ENCODE peak calls at places on chromosomes 6 and 20, in ten cellular contexts. I, C, N, A, Y, Z, W, Q, E and H are unnamed samples.
A peak's percentile ranks its signal among the peaks of the same experiment; 100 is the strongest.

GRCh38 chr6:79377830-79378460 is 143.5 kb upstream of the HMGN3 start:
- DNase-seq in Z (peak; percentile 44), Q (no peak), N (no peak), Y (no peak), A (no peak), W (no peak), C (no peak), E (no peak), I (no peak), H (peak; percentile 29)

GRCh38 chr6:126054258-126054702 is 67.9 kb downstream of the TRMT11 start:
- DNase-seq in E (no peak), Y (no peak), W (peak; percentile 46), A (no peak), C (peak; percentile 12), N (no peak), I (no peak), Z (peak; percentile 36), Q (no peak), H (no peak)

GRCh38 chr6:829646-830045 is 136.7 kb upstream of the EXOC2 start:
- DNase-seq in A (no peak), N (no peak), Q (no peak), C (no peak), W (no peak), E (no peak), I (no peak), Y (no peak), Z (no peak), H (no peak)

GRCh38 chr6:166121721-166122120 is 45.9 kb downstream of the TBXT start:
- DNase-seq in I (no peak), Z (no peak), N (no peak), A (no peak), W (no peak), C (no peak), Q (no peak), E (no peak), Y (no peak), H (no peak)

GRCh38 chr20:51563597-51564332 is 21.2 kb upstream of the NFATC2 start:
- DNase-seq in W (peak; percentile 61), N (no peak), I (peak; percentile 74), Z (peak; percentile 85), C (peak; percentile 31), A (no peak), Q (peak; percentile 82), E (peak; percentile 40), Y (peak; percentile 86), H (peak; percentile 79)

GRCh38 chr20:53276143-53276542 is 304.0 kb downstream of the TSHZ2 start:
- DNase-seq in Y (no peak), C (peak; percentile 66), I (peak; percentile 32), E (no peak), A (no peak), Z (no peak), Q (peak; percentile 72), N (no peak), W (peak; percentile 68), H (no peak)

GRCh38 chr6:39301606-39302005 is 12.6 kb downstream of the KCNK17 start:
- DNase-seq in E (no peak), W (no peak), N (no peak), Z (peak; percentile 3), A (no peak), I (no peak), C (no peak), Q (no peak), Y (no peak), H (no peak)

GRCh38 chr6:37125779-37126553 is 44.0 kb upstream of the PIM1 start:
- DNase-seq in E (no peak), Y (no peak), I (no peak), A (no peak), Q (no peak), C (no peak), N (no peak), Z (no peak), W (no peak), H (no peak)

GRCh38 chr6:18883268-18883667 is 496.1 kb downstream of the RNF144B start:
- DNase-seq in W (no peak), C (no peak), Q (no peak), Y (no peak), A (no peak), Z (no peak), E (no peak), I (no peak), N (no peak), H (no peak)

GRCh38 chr6:128277379-128277778 is 243.0 kb downstream of the PTPRK start:
- DNase-seq in A (no peak), Z (no peak), E (no peak), Y (no peak), W (no peak), Q (no peak), I (no peak), C (no peak), N (no peak), H (no peak)

GRCh38 chr6:128278876-128279275 is 241.5 kb downstream of the PTPRK start:
- DNase-seq in I (no peak), A (no peak), C (no peak), N (no peak), Z (no peak), W (no peak), Q (no peak), E (no peak), Y (no peak), H (no peak)

GRCh38 chr6:128275681-128276080 is 244.7 kb downstream of the PTPRK start:
- DNase-seq in W (no peak), Z (peak; percentile 9), C (no peak), I (no peak), Q (no peak), A (no peak), Y (no peak), E (no peak), N (no peak), H (no peak)

GRCh38 chr6:128275030-128275429 is 245.4 kb downstream of the PTPRK start:
- DNase-seq in A (no peak), W (no peak), E (no peak), I (no peak), Q (no peak), Y (no peak), Z (peak; percentile 40), N (no peak), C (no peak), H (no peak)

DNA sequence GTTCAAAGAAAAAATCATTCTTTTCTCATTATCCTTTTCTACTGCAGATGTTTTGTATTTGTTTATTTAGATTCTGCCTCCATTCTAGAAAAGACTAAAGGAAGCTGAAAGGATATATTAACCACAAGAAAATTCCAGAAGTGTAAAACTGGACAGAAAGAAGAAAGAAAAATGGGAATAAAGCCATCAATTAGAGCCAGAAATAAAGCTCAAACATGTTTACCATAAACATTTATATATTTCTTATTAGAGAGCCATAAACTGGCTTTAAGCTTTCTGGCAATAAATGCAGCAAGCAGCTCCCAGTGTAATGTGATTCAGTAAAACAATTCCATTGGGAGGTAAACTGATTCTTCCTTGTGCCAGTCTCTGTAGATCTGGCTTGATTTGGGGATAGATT is 244.1 kb downstream of the PTPRK start:
- DNase-seq in I (no peak), Z (no peak), A (no peak), C (no peak), Y (no peak), W (no peak), N (no peak), Q (no peak), E (no peak), H (no peak)
- TF ChIP-seq CTCF in I (no peak), Z (no peak), A (no peak), C (no peak), Y (no peak), W (no peak), N (no peak), Q (no peak), E (no peak), H (no peak)

GRCh38 chr20:56843817-56844216 is 214.7 kb downstream of the TFAP2C start:
- DNase-seq in Z (no peak), Q (no peak), C (peak; percentile 8), Y (no peak), I (no peak), A (no peak), E (no peak), N (no peak), W (peak; percentile 20), H (no peak)
- TF ChIP-seq CTCF in Z (no peak), Q (no peak), C (no peak), Y (no peak), I (no peak), A (no peak), E (no peak), N (no peak), W (peak; percentile 26), H (no peak)

DNA sequence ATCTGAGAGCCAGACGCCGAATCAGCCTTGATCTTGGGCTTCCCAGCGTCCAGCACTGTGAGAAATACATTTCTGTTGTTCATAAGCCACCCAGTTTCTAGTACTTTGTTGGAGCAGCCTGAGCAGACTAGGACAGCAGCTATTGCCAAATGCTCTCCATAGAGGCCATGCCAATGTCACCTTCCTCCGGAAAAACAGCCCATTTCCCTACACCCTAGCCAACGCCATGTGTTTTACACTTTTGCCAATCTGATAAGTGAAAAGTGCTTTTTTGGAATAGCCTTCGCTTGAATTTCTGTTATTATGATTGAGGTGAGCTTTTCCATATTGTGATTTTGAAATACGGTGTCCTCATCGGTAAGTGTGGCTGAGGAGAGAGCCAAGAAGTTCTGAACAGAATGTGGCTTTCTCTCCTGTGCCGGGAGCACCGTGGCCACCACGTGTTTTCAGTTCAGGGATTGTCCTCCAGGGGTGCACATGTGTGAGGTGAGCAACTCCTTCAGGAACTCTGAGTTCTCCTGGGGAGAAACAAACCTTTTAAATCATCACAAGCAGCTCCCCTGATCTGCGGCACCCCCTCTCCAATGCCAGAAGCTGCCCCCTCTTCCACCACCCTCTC is 35.8 kb downstream of the TAF8 start:
- DNase-seq in N (no peak), W (peak; percentile 35), I (no peak), C (no peak), Z (no peak), Q (no peak), A (no peak), E (no peak), Y (no peak), H (no peak)
- TF ChIP-seq CTCF in N (no peak), W (no peak), I (no peak), C (no peak), Z (peak; percentile 20), Q (no peak), A (peak; percentile 2), E (no peak), Y (no peak), H (no peak)

GRCh38 chr6:131780600-131780999 is 27.2 kb upstream of the ENPP1 start:
- DNase-seq in W (no peak), Q (no peak), Y (no peak), N (no peak), I (no peak), C (no peak), A (no peak), Z (no peak), E (no peak), H (no peak)

GRCh38 chr6:131784561-131784960 is 23.3 kb upstream of the ENPP1 start:
- DNase-seq in Z (no peak), Y (no peak), E (no peak), A (no peak), N (no peak), C (no peak), I (no peak), W (no peak), Q (no peak), H (no peak)

GRCh38 chr6:131781717-131782116 is 26.1 kb upstream of the ENPP1 start:
- DNase-seq in N (no peak), E (no peak), Q (no peak), W (no peak), C (no peak), A (no peak), Z (no peak), I (no peak), Y (no peak), H (no peak)

GRCh38 chr6:131779304-131779703 is 28.5 kb upstream of the ENPP1 start:
- DNase-seq in C (no peak), W (no peak), I (no peak), Y (no peak), E (peak; percentile 43), A (no peak), Q (no peak), N (no peak), Z (no peak), H (no peak)

GRCh38 chr6:131782764-131783163 is 25.1 kb upstream of the ENPP1 start:
- DNase-seq in E (no peak), C (peak; percentile 17), A (no peak), Z (no peak), N (no peak), Q (no peak), W (peak; percentile 55), Y (no peak), I (no peak), H (peak; percentile 43)
- TF ChIP-seq CTCF in E (no peak), C (peak; percentile 10), A (no peak), Z (no peak), N (no peak), Q (no peak), W (peak; percentile 29), Y (no peak), I (no peak), H (peak; percentile 31)